ENCODE peak calls at places on chromosomes 13 and 19, in nine cellular contexts. One of them, this sample, is unnamed.

GRCh38 chr19:49436381-49437017 is 4.8 kb downstream of the SLC17A7 start:
- DNase-seq in CD8-positive, alpha-beta T cell: peak
- DNase-seq in H54: no peak
- DNase-seq in Kasumi-1: no peak
- DNase-seq in breast epithelium: no peak
- DNase-seq in RWPE1: peak
- DNase-seq in NCI-H1092: no peak
- DNase-seq in stimulated activated CD4-positive, alpha-beta T cell treated with anti-CD3 and anti-CD28 coated beads, Interleukin-12 subunit alpha, Interleukin-12 subunit beta, amount 100 ng/mL, for 48 hours: peak
- DNase-seq in coronary artery: no peak
- DNase-seq in this sample: peak

GRCh38 chr13:99033814-99034213 is 56.0 kb upstream of the DOCK9 start:
- DNase-seq in CD8-positive, alpha-beta T cell: no peak
- DNase-seq in H54: no peak
- DNase-seq in Kasumi-1: peak
- DNase-seq in breast epithelium: no peak
- DNase-seq in RWPE1: peak
- DNase-seq in NCI-H1092: peak
- DNase-seq in stimulated activated CD4-positive, alpha-beta T cell treated with anti-CD3 and anti-CD28 coated beads, Interleukin-12 subunit alpha, Interleukin-12 subunit beta, amount 100 ng/mL, for 48 hours: no peak
- DNase-seq in coronary artery: no peak
- DNase-seq in this sample: peak

GRCh38 chr19:55304279-55304978 is 20.6 kb downstream of the BRSK1 start:
- DNase-seq in CD8-positive, alpha-beta T cell: peak
- DNase-seq in H54: peak
- DNase-seq in Kasumi-1: peak
- DNase-seq in breast epithelium: no peak
- DNase-seq in RWPE1: peak
- DNase-seq in NCI-H1092: no peak
- DNase-seq in stimulated activated CD4-positive, alpha-beta T cell treated with anti-CD3 and anti-CD28 coated beads, Interleukin-12 subunit alpha, Interleukin-12 subunit beta, amount 100 ng/mL, for 48 hours: peak
- DNase-seq in coronary artery: no peak
- DNase-seq in this sample: no peak

GRCh38 chr19:23528376-23528775 is 133.1 kb upstream of the ZNF91 start:
- DNase-seq in CD8-positive, alpha-beta T cell: no peak
- DNase-seq in H54: no peak
- DNase-seq in Kasumi-1: no peak
- DNase-seq in breast epithelium: no peak
- DNase-seq in RWPE1: peak
- DNase-seq in NCI-H1092: no peak
- DNase-seq in stimulated activated CD4-positive, alpha-beta T cell treated with anti-CD3 and anti-CD28 coated beads, Interleukin-12 subunit alpha, Interleukin-12 subunit beta, amount 100 ng/mL, for 48 hours: no peak
- DNase-seq in coronary artery: no peak
- DNase-seq in this sample: no peak

GRCh38 chr19:18438331-18439024 is 545 bp upstream of the ISYNA1 start:
- DNase-seq in CD8-positive, alpha-beta T cell: no peak
- DNase-seq in H54: no peak
- DNase-seq in Kasumi-1: peak
- DNase-seq in breast epithelium: no peak
- DNase-seq in RWPE1: no peak
- DNase-seq in NCI-H1092: no peak
- DNase-seq in stimulated activated CD4-positive, alpha-beta T cell treated with anti-CD3 and anti-CD28 coated beads, Interleukin-12 subunit alpha, Interleukin-12 subunit beta, amount 100 ng/mL, for 48 hours: no peak
- DNase-seq in coronary artery: peak
- DNase-seq in this sample: no peak

GRCh38 chr19:43820098-43820860 is 6.8 kb upstream of the ZNF283 start:
- DNase-seq in CD8-positive, alpha-beta T cell: no peak
- DNase-seq in H54: no peak
- DNase-seq in Kasumi-1: no peak
- DNase-seq in breast epithelium: peak
- DNase-seq in RWPE1: peak
- DNase-seq in NCI-H1092: no peak
- DNase-seq in stimulated activated CD4-positive, alpha-beta T cell treated with anti-CD3 and anti-CD28 coated beads, Interleukin-12 subunit alpha, Interleukin-12 subunit beta, amount 100 ng/mL, for 48 hours: peak
- DNase-seq in coronary artery: no peak
- DNase-seq in this sample: peak

GRCh38 chr19:28350037-28350436 is 862.9 kb downstream of the UQCRFS1 start:
- DNase-seq in CD8-positive, alpha-beta T cell: no peak
- DNase-seq in H54: no peak
- DNase-seq in Kasumi-1: no peak
- DNase-seq in breast epithelium: no peak
- DNase-seq in RWPE1: no peak
- DNase-seq in NCI-H1092: no peak
- DNase-seq in stimulated activated CD4-positive, alpha-beta T cell treated with anti-CD3 and anti-CD28 coated beads, Interleukin-12 subunit alpha, Interleukin-12 subunit beta, amount 100 ng/mL, for 48 hours: no peak
- DNase-seq in coronary artery: no peak
- DNase-seq in this sample: no peak

GRCh38 chr13:28819046-28819747 is 942 bp upstream of the MTUS2 start:
- DNase-seq in CD8-positive, alpha-beta T cell: no peak
- DNase-seq in H54: no peak
- DNase-seq in Kasumi-1: no peak
- DNase-seq in breast epithelium: no peak
- DNase-seq in RWPE1: no peak
- DNase-seq in NCI-H1092: no peak
- DNase-seq in stimulated activated CD4-positive, alpha-beta T cell treated with anti-CD3 and anti-CD28 coated beads, Interleukin-12 subunit alpha, Interleukin-12 subunit beta, amount 100 ng/mL, for 48 hours: no peak
- DNase-seq in coronary artery: no peak
- DNase-seq in this sample: no peak

GRCh38 chr13:24270639-24271131 is 38.7 kb upstream of the C1QTNF9 start:
- DNase-seq in CD8-positive, alpha-beta T cell: peak
- DNase-seq in H54: peak
- DNase-seq in Kasumi-1: no peak
- DNase-seq in breast epithelium: no peak
- DNase-seq in RWPE1: no peak
- DNase-seq in NCI-H1092: no peak
- DNase-seq in stimulated activated CD4-positive, alpha-beta T cell treated with anti-CD3 and anti-CD28 coated beads, Interleukin-12 subunit alpha, Interleukin-12 subunit beta, amount 100 ng/mL, for 48 hours: no peak
- DNase-seq in coronary artery: peak
- DNase-seq in this sample: peak

GRCh38 chr13:27280009-27280646 is 9.5 kb downstream of the RASL11A start:
- DNase-seq in CD8-positive, alpha-beta T cell: no peak
- DNase-seq in H54: no peak
- DNase-seq in Kasumi-1: no peak
- DNase-seq in breast epithelium: no peak
- DNase-seq in RWPE1: no peak
- DNase-seq in NCI-H1092: no peak
- DNase-seq in stimulated activated CD4-positive, alpha-beta T cell treated with anti-CD3 and anti-CD28 coated beads, Interleukin-12 subunit alpha, Interleukin-12 subunit beta, amount 100 ng/mL, for 48 hours: no peak
- DNase-seq in coronary artery: no peak
- DNase-seq in this sample: no peak

GRCh38 chr19:48186541-48186991 is 16.1 kb downstream of the ZSWIM9 start:
- DNase-seq in CD8-positive, alpha-beta T cell: no peak
- DNase-seq in H54: no peak
- DNase-seq in Kasumi-1: no peak
- DNase-seq in breast epithelium: no peak
- DNase-seq in RWPE1: no peak
- DNase-seq in NCI-H1092: no peak
- DNase-seq in stimulated activated CD4-positive, alpha-beta T cell treated with anti-CD3 and anti-CD28 coated beads, Interleukin-12 subunit alpha, Interleukin-12 subunit beta, amount 100 ng/mL, for 48 hours: no peak
- DNase-seq in coronary artery: no peak
- DNase-seq in this sample: no peak

GRCh38 chr13:113837554-113838355 is 26.1 kb downstream of the GAS6 start:
- DNase-seq in CD8-positive, alpha-beta T cell: no peak
- DNase-seq in H54: peak
- DNase-seq in Kasumi-1: no peak
- DNase-seq in breast epithelium: peak
- DNase-seq in RWPE1: peak
- DNase-seq in NCI-H1092: no peak
- DNase-seq in stimulated activated CD4-positive, alpha-beta T cell treated with anti-CD3 and anti-CD28 coated beads, Interleukin-12 subunit alpha, Interleukin-12 subunit beta, amount 100 ng/mL, for 48 hours: no peak
- DNase-seq in coronary artery: peak
- DNase-seq in this sample: no peak

GRCh38 chr13:23560571-23561089 is 9.6 kb upstream of the TNFRSF19 start:
- DNase-seq in CD8-positive, alpha-beta T cell: no peak
- DNase-seq in H54: no peak
- DNase-seq in Kasumi-1: no peak
- DNase-seq in breast epithelium: no peak
- DNase-seq in RWPE1: no peak
- DNase-seq in NCI-H1092: no peak
- DNase-seq in stimulated activated CD4-positive, alpha-beta T cell treated with anti-CD3 and anti-CD28 coated beads, Interleukin-12 subunit alpha, Interleukin-12 subunit beta, amount 100 ng/mL, for 48 hours: no peak
- DNase-seq in coronary artery: no peak
- DNase-seq in this sample: no peak

GRCh38 chr19:6458695-6459355 is 767 bp downstream of the SLC25A23 start:
- DNase-seq in CD8-positive, alpha-beta T cell: no peak
- DNase-seq in H54: no peak
- DNase-seq in Kasumi-1: no peak
- DNase-seq in breast epithelium: no peak
- DNase-seq in RWPE1: peak
- DNase-seq in NCI-H1092: no peak
- DNase-seq in stimulated activated CD4-positive, alpha-beta T cell treated with anti-CD3 and anti-CD28 coated beads, Interleukin-12 subunit alpha, Interleukin-12 subunit beta, amount 100 ng/mL, for 48 hours: no peak
- DNase-seq in coronary artery: no peak
- DNase-seq in this sample: no peak

GRCh38 chr19:4916292-4917082 is 7.2 kb downstream of the UHRF1 start:
- DNase-seq in CD8-positive, alpha-beta T cell: peak
- DNase-seq in H54: no peak
- DNase-seq in Kasumi-1: peak
- DNase-seq in breast epithelium: no peak
- DNase-seq in RWPE1: no peak
- DNase-seq in NCI-H1092: no peak
- DNase-seq in stimulated activated CD4-positive, alpha-beta T cell treated with anti-CD3 and anti-CD28 coated beads, Interleukin-12 subunit alpha, Interleukin-12 subunit beta, amount 100 ng/mL, for 48 hours: no peak
- DNase-seq in coronary artery: no peak
- DNase-seq in this sample: peak

GRCh38 chr19:47848871-47849473 is 10.1 kb upstream of the TPRX2 start:
- DNase-seq in CD8-positive, alpha-beta T cell: no peak
- DNase-seq in H54: peak
- DNase-seq in Kasumi-1: no peak
- DNase-seq in breast epithelium: no peak
- DNase-seq in RWPE1: no peak
- DNase-seq in NCI-H1092: no peak
- DNase-seq in stimulated activated CD4-positive, alpha-beta T cell treated with anti-CD3 and anti-CD28 coated beads, Interleukin-12 subunit alpha, Interleukin-12 subunit beta, amount 100 ng/mL, for 48 hours: peak
- DNase-seq in coronary artery: no peak
- DNase-seq in this sample: no peak

GRCh38 chr13:98798849-98799645 is 46.6 kb upstream of the SLC15A1 start:
- DNase-seq in CD8-positive, alpha-beta T cell: no peak
- DNase-seq in H54: no peak
- DNase-seq in Kasumi-1: no peak
- DNase-seq in breast epithelium: no peak
- DNase-seq in RWPE1: no peak
- DNase-seq in NCI-H1092: no peak
- DNase-seq in stimulated activated CD4-positive, alpha-beta T cell treated with anti-CD3 and anti-CD28 coated beads, Interleukin-12 subunit alpha, Interleukin-12 subunit beta, amount 100 ng/mL, for 48 hours: no peak
- DNase-seq in coronary artery: no peak
- DNase-seq in this sample: no peak

GRCh38 chr19:9939301-9939913 is 3.1 kb upstream of the OLFM2 start:
- DNase-seq in CD8-positive, alpha-beta T cell: no peak
- DNase-seq in H54: no peak
- DNase-seq in Kasumi-1: no peak
- DNase-seq in breast epithelium: no peak
- DNase-seq in RWPE1: no peak
- DNase-seq in NCI-H1092: no peak
- DNase-seq in stimulated activated CD4-positive, alpha-beta T cell treated with anti-CD3 and anti-CD28 coated beads, Interleukin-12 subunit alpha, Interleukin-12 subunit beta, amount 100 ng/mL, for 48 hours: no peak
- DNase-seq in coronary artery: no peak
- DNase-seq in this sample: no peak

GRCh38 chr19:13981988-13982501 is 24.1 kb downstream of the RFX1 start:
- DNase-seq in CD8-positive, alpha-beta T cell: no peak
- DNase-seq in H54: no peak
- DNase-seq in Kasumi-1: no peak
- DNase-seq in breast epithelium: no peak
- DNase-seq in RWPE1: no peak
- DNase-seq in NCI-H1092: no peak
- DNase-seq in stimulated activated CD4-positive, alpha-beta T cell treated with anti-CD3 and anti-CD28 coated beads, Interleukin-12 subunit alpha, Interleukin-12 subunit beta, amount 100 ng/mL, for 48 hours: no peak
- DNase-seq in coronary artery: no peak
- DNase-seq in this sample: no peak

GRCh38 chr19:2785244-2786000 is at the start of gene THOP1:
- DNase-seq in CD8-positive, alpha-beta T cell: peak
- DNase-seq in H54: peak
- DNase-seq in Kasumi-1: peak
- DNase-seq in breast epithelium: peak
- DNase-seq in RWPE1: peak
- DNase-seq in NCI-H1092: peak
- DNase-seq in stimulated activated CD4-positive, alpha-beta T cell treated with anti-CD3 and anti-CD28 coated beads, Interleukin-12 subunit alpha, Interleukin-12 subunit beta, amount 100 ng/mL, for 48 hours: peak
- DNase-seq in coronary artery: peak
- DNase-seq in this sample: peak

GRCh38 chr13:66443926-66444325 is 786.2 kb downstream of the PCDH9 start:
- DNase-seq in CD8-positive, alpha-beta T cell: no peak
- DNase-seq in H54: no peak
- DNase-seq in Kasumi-1: no peak
- DNase-seq in breast epithelium: no peak
- DNase-seq in RWPE1: no peak
- DNase-seq in NCI-H1092: no peak
- DNase-seq in stimulated activated CD4-positive, alpha-beta T cell treated with anti-CD3 and anti-CD28 coated beads, Interleukin-12 subunit alpha, Interleukin-12 subunit beta, amount 100 ng/mL, for 48 hours: no peak
- DNase-seq in coronary artery: no peak
- DNase-seq in this sample: no peak

GRCh38 chr13:52846567-52847321 is 1.7 kb downstream of the PCDH8 start:
- DNase-seq in CD8-positive, alpha-beta T cell: no peak
- DNase-seq in H54: no peak
- DNase-seq in Kasumi-1: no peak
- DNase-seq in breast epithelium: no peak
- DNase-seq in RWPE1: peak
- DNase-seq in NCI-H1092: no peak
- DNase-seq in stimulated activated CD4-positive, alpha-beta T cell treated with anti-CD3 and anti-CD28 coated beads, Interleukin-12 subunit alpha, Interleukin-12 subunit beta, amount 100 ng/mL, for 48 hours: peak
- DNase-seq in coronary artery: no peak
- DNase-seq in this sample: no peak

GRCh38 chr19:46979770-46980105 is 39.9 kb upstream of the NPAS1 start:
- DNase-seq in CD8-positive, alpha-beta T cell: no peak
- DNase-seq in H54: no peak
- DNase-seq in Kasumi-1: no peak
- DNase-seq in breast epithelium: no peak
- DNase-seq in RWPE1: no peak
- DNase-seq in NCI-H1092: no peak
- DNase-seq in stimulated activated CD4-positive, alpha-beta T cell treated with anti-CD3 and anti-CD28 coated beads, Interleukin-12 subunit alpha, Interleukin-12 subunit beta, amount 100 ng/mL, for 48 hours: no peak
- DNase-seq in coronary artery: no peak
- DNase-seq in this sample: no peak

GRCh38 chr13:77919351-77920294 is 992 bp upstream of the EDNRB start:
- DNase-seq in CD8-positive, alpha-beta T cell: no peak
- DNase-seq in H54: no peak
- DNase-seq in Kasumi-1: peak
- DNase-seq in breast epithelium: peak
- DNase-seq in RWPE1: no peak
- DNase-seq in NCI-H1092: peak
- DNase-seq in stimulated activated CD4-positive, alpha-beta T cell treated with anti-CD3 and anti-CD28 coated beads, Interleukin-12 subunit alpha, Interleukin-12 subunit beta, amount 100 ng/mL, for 48 hours: no peak
- DNase-seq in coronary artery: peak
- DNase-seq in this sample: no peak

GRCh38 chr13:113637262-113638160 is 20.5 kb downstream of the ATP4B start:
- DNase-seq in CD8-positive, alpha-beta T cell: no peak
- DNase-seq in H54: no peak
- DNase-seq in Kasumi-1: no peak
- DNase-seq in breast epithelium: peak
- DNase-seq in RWPE1: no peak
- DNase-seq in NCI-H1092: no peak
- DNase-seq in stimulated activated CD4-positive, alpha-beta T cell treated with anti-CD3 and anti-CD28 coated beads, Interleukin-12 subunit alpha, Interleukin-12 subunit beta, amount 100 ng/mL, for 48 hours: no peak
- DNase-seq in coronary artery: peak
- DNase-seq in this sample: no peak

GRCh38 chr19:44891016-44891882 is at the start of gene TOMM40:
- DNase-seq in CD8-positive, alpha-beta T cell: no peak
- DNase-seq in H54: no peak
- DNase-seq in Kasumi-1: peak
- DNase-seq in breast epithelium: no peak
- DNase-seq in RWPE1: no peak
- DNase-seq in NCI-H1092: peak
- DNase-seq in stimulated activated CD4-positive, alpha-beta T cell treated with anti-CD3 and anti-CD28 coated beads, Interleukin-12 subunit alpha, Interleukin-12 subunit beta, amount 100 ng/mL, for 48 hours: peak
- DNase-seq in coronary artery: peak
- DNase-seq in this sample: peak

GRCh38 chr13:24802074-24802473 is 38.1 kb downstream of the RNF17 start:
- DNase-seq in CD8-positive, alpha-beta T cell: no peak
- DNase-seq in H54: no peak
- DNase-seq in Kasumi-1: no peak
- DNase-seq in breast epithelium: no peak
- DNase-seq in RWPE1: peak
- DNase-seq in NCI-H1092: no peak
- DNase-seq in stimulated activated CD4-positive, alpha-beta T cell treated with anti-CD3 and anti-CD28 coated beads, Interleukin-12 subunit alpha, Interleukin-12 subunit beta, amount 100 ng/mL, for 48 hours: no peak
- DNase-seq in coronary artery: no peak
- DNase-seq in this sample: no peak

GRCh38 chr13:75372517-75372916 is 109.5 kb downstream of the TBC1D4 start:
- DNase-seq in CD8-positive, alpha-beta T cell: no peak
- DNase-seq in H54: no peak
- DNase-seq in Kasumi-1: peak
- DNase-seq in breast epithelium: no peak
- DNase-seq in RWPE1: peak
- DNase-seq in NCI-H1092: peak
- DNase-seq in stimulated activated CD4-positive, alpha-beta T cell treated with anti-CD3 and anti-CD28 coated beads, Interleukin-12 subunit alpha, Interleukin-12 subunit beta, amount 100 ng/mL, for 48 hours: no peak
- DNase-seq in coronary artery: no peak
- DNase-seq in this sample: no peak

GRCh38 chr19:42606660-42607351 is 12.1 kb upstream of the CEACAM8 start:
- DNase-seq in CD8-positive, alpha-beta T cell: no peak
- DNase-seq in H54: peak
- DNase-seq in Kasumi-1: peak
- DNase-seq in breast epithelium: peak
- DNase-seq in RWPE1: peak
- DNase-seq in NCI-H1092: peak
- DNase-seq in stimulated activated CD4-positive, alpha-beta T cell treated with anti-CD3 and anti-CD28 coated beads, Interleukin-12 subunit alpha, Interleukin-12 subunit beta, amount 100 ng/mL, for 48 hours: peak
- DNase-seq in coronary artery: no peak
- DNase-seq in this sample: no peak

GRCh38 chr13:24341439-24341838 is 32.1 kb downstream of the C1QTNF9 start:
- DNase-seq in CD8-positive, alpha-beta T cell: no peak
- DNase-seq in H54: peak
- DNase-seq in Kasumi-1: no peak
- DNase-seq in breast epithelium: no peak
- DNase-seq in RWPE1: no peak
- DNase-seq in NCI-H1092: no peak
- DNase-seq in stimulated activated CD4-positive, alpha-beta T cell treated with anti-CD3 and anti-CD28 coated beads, Interleukin-12 subunit alpha, Interleukin-12 subunit beta, amount 100 ng/mL, for 48 hours: no peak
- DNase-seq in coronary artery: no peak
- DNase-seq in this sample: no peak

GRCh38 chr19:31613683-31614219 is 264.5 kb upstream of the TSHZ3 start:
- DNase-seq in CD8-positive, alpha-beta T cell: no peak
- DNase-seq in H54: no peak
- DNase-seq in Kasumi-1: no peak
- DNase-seq in breast epithelium: no peak
- DNase-seq in RWPE1: no peak
- DNase-seq in NCI-H1092: no peak
- DNase-seq in stimulated activated CD4-positive, alpha-beta T cell treated with anti-CD3 and anti-CD28 coated beads, Interleukin-12 subunit alpha, Interleukin-12 subunit beta, amount 100 ng/mL, for 48 hours: no peak
- DNase-seq in coronary artery: no peak
- DNase-seq in this sample: no peak